ENCODE peak calls at places on chromosomes 6 and 20, in ten cellular contexts. C is heart left ventricle, U is nephron progenitor cell, H is GM13976, V is neural progenitor cell, N is mammary epithelial cell, X is mesothelial cell of epicardium, T is spleen, W is HFFc6, J is esophagus squamous epithelium. O is an unnamed sample.

GRCh38 chr6:15288856-15289255 is 43.0 kb downstream of the JARID2 start:
- DNase-seq in H (no peak), N (no peak), T (no peak), W (no peak), V (no peak), U (no peak), J (no peak), C (no peak), X (no peak), O (no peak)

GRCh38 chr6:96898241-96898851 is 655 bp upstream of the NDUFAF4 start:
- DNase-seq in C (no peak), N (no peak), U (no peak), V (no peak), T (no peak), J (no peak), H (no peak), W (peak), X (no peak), O (no peak)

GRCh38 chr6:106084106-106084963 is 1.8 kb upstream of the PRDM1 start:
- DNase-seq in U (peak), T (no peak), W (peak), H (peak), V (peak), C (no peak), X (no peak), J (no peak), N (peak), O (peak)

GRCh38 chr20:60078351-60079250 is 120.4 kb downstream of the CDH26 start:
- DNase-seq in N (peak), X (no peak), W (no peak), U (no peak), T (no peak), C (no peak), H (no peak), J (no peak), V (no peak), O (no peak)

GRCh38 chr20:62525014-62525413 is 49.2 kb upstream of the GATA5 start:
- DNase-seq in C (no peak), H (no peak), U (no peak), T (no peak), J (no peak), X (no peak), V (no peak), W (no peak), N (no peak), O (no peak)

GRCh38 chr20:60749804-60750602 is 502.1 kb upstream of the CDH4 start:
- DNase-seq in W (no peak), H (no peak), V (no peak), T (no peak), U (no peak), X (no peak), N (no peak), C (no peak), J (no peak), O (no peak)

GRCh38 chr6:107668826-107669474 is 155.2 kb downstream of the SCML4 start:
- DNase-seq in X (no peak), N (no peak), H (peak), V (no peak), J (no peak), C (no peak), U (no peak), T (peak), W (no peak), O (no peak)

GRCh38 chr6:144012534-144012933 is 4.5 kb upstream of the PLAGL1 start:
- DNase-seq in U (no peak), W (no peak), N (peak), T (no peak), C (no peak), H (no peak), V (no peak), X (no peak), J (no peak), O (no peak)

GRCh38 chr6:21461844-21462518 is 131.6 kb upstream of the SOX4 start:
- DNase-seq in J (no peak), W (no peak), C (no peak), U (no peak), X (no peak), H (no peak), T (no peak), V (no peak), N (no peak), O (no peak)

GRCh38 chr6:71567562-71567961 is 279.0 kb downstream of the OGFRL1 start:
- DNase-seq in V (no peak), J (no peak), C (no peak), X (no peak), H (no peak), T (no peak), W (no peak), N (no peak), U (no peak), O (no peak)

GRCh38 chr6:108166664-108167448 is 1.0 kb downstream of the NR2E1 start:
- DNase-seq in T (no peak), J (no peak), U (peak), V (peak), H (no peak), X (peak), N (no peak), C (no peak), W (no peak), O (no peak)

GRCh38 chr20:2693286-2693995 is 861 bp downstream of the EBF4 start:
- DNase-seq in H (peak), T (no peak), J (no peak), N (no peak), C (peak), V (peak), X (peak), W (no peak), U (peak), O (peak)

GRCh38 chr6:88368071-88368787 is 202.1 kb upstream of the CNR1 start:
- DNase-seq in H (no peak), X (no peak), J (no peak), V (no peak), C (no peak), U (no peak), W (no peak), N (peak), T (no peak), O (no peak)

GRCh38 chr6:27772261-27773001 is 139.8 kb downstream of the OR2B2 start:
- DNase-seq in C (peak), T (peak), N (peak), U (peak), V (peak), J (peak), W (peak), H (peak), X (peak), O (peak)

GRCh38 chr6:56766806-56767178 is 124.1 kb upstream of the DST start:
- DNase-seq in U (no peak), T (no peak), V (no peak), C (no peak), J (no peak), W (peak), X (no peak), H (peak), N (peak), O (no peak)

GRCh38 chr6:167574431-167575097 is 249.7 kb downstream of the TTLL2 start:
- DNase-seq in W (no peak), V (no peak), X (peak), C (no peak), U (no peak), N (no peak), T (no peak), J (no peak), H (no peak), O (no peak)

GRCh38 chr6:16676978-16677377 is 84.3 kb downstream of the ATXN1 start:
- DNase-seq in J (no peak), H (no peak), C (no peak), N (no peak), W (peak), V (peak), T (no peak), X (no peak), U (no peak), O (no peak)

GRCh38 chr6:34795836-34796425 is 4.0 kb downstream of the BLTP3A start:
- DNase-seq in T (no peak), H (no peak), U (no peak), W (peak), J (no peak), V (no peak), N (no peak), X (no peak), C (no peak), O (no peak)

GRCh38 chr20:10523438-10523837 is 88.3 kb downstream of the SLX4IP start:
- DNase-seq in W (no peak), N (no peak), U (no peak), T (no peak), X (no peak), H (no peak), C (no peak), J (no peak), V (no peak), O (no peak)

GRCh38 chr6:10033223-10033829 is 381.5 kb downstream of the TFAP2A start:
- DNase-seq in N (no peak), C (no peak), V (peak), J (no peak), T (no peak), U (no peak), X (no peak), H (no peak), W (no peak), O (no peak)

GRCh38 chr6:167424060-167424673 is 99.3 kb downstream of the TTLL2 start:
- DNase-seq in U (no peak), H (no peak), X (no peak), J (no peak), T (no peak), V (no peak), C (no peak), W (no peak), N (no peak), O (no peak)

GRCh38 chr6:84450018-84450417 is 222.6 kb upstream of the CEP162 start:
- DNase-seq in W (no peak), T (no peak), H (no peak), X (no peak), J (no peak), N (no peak), V (no peak), C (no peak), U (no peak), O (no peak)

GRCh38 chr6:83182114-83182513 is 11.0 kb downstream of the PGM3 start:
- DNase-seq in W (no peak), V (no peak), J (no peak), C (no peak), T (no peak), N (no peak), H (no peak), U (no peak), X (no peak), O (no peak)

GRCh38 chr20:37228111-37228510 is 33.5 kb downstream of the GHRH start:
- DNase-seq in C (no peak), H (no peak), T (no peak), J (no peak), X (no peak), N (no peak), U (no peak), W (no peak), V (no peak), O (no peak)

GRCh38 chr6:36138667-36139066 is 8.4 kb downstream of the MAPK13 start:
- DNase-seq in V (no peak), X (no peak), N (no peak), U (no peak), H (no peak), W (no peak), J (no peak), C (no peak), T (no peak), O (no peak)

GRCh38 chr6:21840428-21840827 is 246.9 kb downstream of the SOX4 start:
- DNase-seq in T (no peak), X (no peak), J (no peak), W (no peak), U (no peak), N (peak), C (no peak), H (no peak), V (no peak), O (no peak)

GRCh38 chr6:144736763-144737162 is 451.6 kb downstream of the UTRN start:
- DNase-seq in U (no peak), H (no peak), X (no peak), T (no peak), V (peak), J (no peak), W (no peak), N (no peak), C (no peak), O (no peak)

GRCh38 chr20:11814276-11814675 is 103.4 kb upstream of the BTBD3 start:
- DNase-seq in V (no peak), U (no peak), T (no peak), X (no peak), C (no peak), W (peak), H (no peak), J (no peak), N (peak), O (no peak)

GRCh38 chr6:52115891-52116604 is 28.6 kb upstream of the PKHD1 start:
- DNase-seq in N (no peak), X (no peak), H (no peak), J (no peak), T (no peak), W (no peak), V (no peak), U (no peak), C (no peak), O (no peak)

GRCh38 chr20:58146081-58146734 is 82.2 kb downstream of the ANKRD60 start:
- DNase-seq in H (no peak), W (no peak), N (no peak), T (no peak), J (no peak), C (no peak), U (no peak), V (no peak), X (no peak), O (no peak)

GRCh38 chr20:41716436-41716835 is 98.3 kb upstream of the CHD6 start:
- DNase-seq in N (no peak), J (no peak), C (no peak), U (no peak), V (no peak), W (peak), X (no peak), T (no peak), H (no peak), O (no peak)

GRCh38 chr6:106560966-106561740 is 68.1 kb downstream of the RTN4IP1 start:
- DNase-seq in H (no peak), T (no peak), V (no peak), U (no peak), N (peak), W (peak), C (no peak), X (no peak), J (no peak), O (no peak)

GRCh38 chr20:63894358-63895201 is at the start of gene DNAJC5:
- DNase-seq in J (peak), H (peak), N (peak), W (peak), X (peak), T (peak), V (peak), C (peak), U (peak), O (peak)

GRCh38 chr20:1761116-1761515 is 103.5 kb upstream of the SIRPG start:
- DNase-seq in U (no peak), J (no peak), T (no peak), W (peak), C (no peak), H (no peak), X (no peak), V (no peak), N (peak), O (no peak)

GRCh38 chr20:47502271-47502730 is 614 bp downstream of the NCOA3 start:
- DNase-seq in H (no peak), T (no peak), U (peak), N (peak), C (peak), V (peak), W (no peak), J (no peak), X (peak), O (no peak)

GRCh38 chr20:47500554-47500953 is 1.1 kb upstream of the NCOA3 start:
- DNase-seq in C (no peak), U (no peak), J (no peak), V (no peak), N (no peak), X (no peak), W (no peak), T (no peak), H (peak), O (no peak)

GRCh38 chr20:47502801-47503239 is 1.1 kb downstream of the NCOA3 start:
- DNase-seq in C (no peak), X (no peak), H (peak), N (peak), V (peak), W (peak), J (no peak), U (no peak), T (no peak), O (no peak)

GRCh38 chr20:47501117-47501482 is 587 bp upstream of the NCOA3 start:
- DNase-seq in V (no peak), C (no peak), N (no peak), X (no peak), J (no peak), W (no peak), T (no peak), U (no peak), H (no peak), O (no peak)

DNA sequence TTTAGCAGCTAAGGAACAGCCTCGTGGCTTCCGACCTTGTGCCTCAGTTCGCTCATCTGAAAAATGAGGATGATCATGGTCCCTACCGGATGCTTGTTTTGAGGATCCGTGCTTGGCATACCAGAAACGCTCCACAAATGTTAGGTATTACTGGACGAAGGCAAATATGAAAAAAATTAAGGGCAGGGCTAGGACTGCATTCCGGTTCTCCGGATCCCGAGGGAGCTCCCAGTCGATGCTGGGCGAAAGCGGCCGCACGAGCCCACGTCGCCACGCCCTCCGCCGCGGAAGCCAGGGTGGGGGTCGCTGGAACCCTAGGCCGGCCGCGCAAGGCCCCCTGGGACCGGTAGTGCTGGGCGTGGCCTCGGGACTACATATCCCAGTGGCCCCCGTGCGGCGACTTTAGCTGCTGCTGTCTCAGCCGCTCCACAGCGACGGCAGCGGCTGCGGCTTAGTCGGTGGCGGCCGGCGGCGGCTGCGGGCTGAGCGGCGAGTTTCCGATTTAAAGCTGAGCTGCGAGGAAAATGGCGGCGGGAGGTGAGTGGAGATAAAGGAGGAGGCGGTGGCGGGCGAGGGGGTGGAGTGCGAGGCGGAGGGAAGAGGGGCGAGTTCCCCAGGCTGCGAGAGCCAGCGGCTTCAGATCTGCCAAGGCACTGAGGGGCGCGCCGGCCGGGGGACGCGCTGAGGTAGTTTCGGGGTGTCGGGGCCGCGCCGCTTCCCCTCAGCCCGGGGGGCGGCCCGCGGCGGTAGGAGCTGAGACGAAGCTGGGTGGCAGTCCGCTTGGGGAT is at the start of gene NCOA3:
- DNase-seq in J (peak), X (peak), T (peak), H (peak), U (peak), N (peak), C (peak), V (peak), W (peak), O (peak)
- TF ChIP-seq CTCF in J (peak), X (peak), T (peak), H (peak), U (peak), N (peak), C (peak), V (peak), W (peak), O (peak)

DNA sequence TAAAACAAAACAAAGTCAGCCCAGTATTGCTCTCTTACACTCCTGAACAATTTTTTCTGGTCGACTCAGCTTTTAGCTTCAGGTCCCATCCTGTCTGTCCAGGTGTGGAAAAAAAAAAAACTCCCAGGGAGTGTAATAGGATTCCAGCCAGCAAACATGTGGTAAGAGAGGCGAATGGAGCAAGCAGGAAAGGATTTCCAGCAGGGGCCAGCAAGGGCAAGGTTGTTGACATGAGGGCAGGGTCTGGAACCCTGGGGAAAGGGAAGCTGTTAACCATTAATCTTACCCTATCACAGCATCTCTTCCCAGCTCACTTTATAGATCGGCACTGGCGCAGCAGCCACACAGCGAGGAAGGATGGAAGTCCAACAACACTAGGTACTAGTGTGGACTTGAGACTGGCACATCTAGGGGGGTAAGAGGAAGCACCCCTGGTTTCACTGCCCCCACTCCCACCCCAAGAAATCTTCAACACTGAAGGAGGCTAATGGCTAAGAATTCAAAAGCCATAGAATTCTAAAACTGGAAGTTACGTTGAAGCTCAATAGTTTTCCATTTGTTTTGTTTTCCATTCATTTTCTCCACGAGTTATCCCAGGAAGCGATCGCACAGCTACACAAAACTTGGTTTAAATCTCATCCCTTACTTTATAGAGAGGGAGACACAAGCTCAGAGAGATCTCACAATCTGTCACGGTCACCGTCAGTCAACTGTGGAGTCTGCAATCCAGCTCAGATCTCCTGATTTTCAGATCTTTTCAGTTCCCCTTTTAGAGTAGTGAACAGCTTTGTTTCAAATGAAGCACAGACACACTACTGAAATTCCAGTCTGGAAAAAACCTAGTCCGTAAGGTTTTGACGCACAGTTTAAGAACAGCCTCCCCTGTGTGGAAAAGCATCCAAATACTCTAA is 53.4 kb downstream of the SLC22A23 start:
- DNase-seq in X (no peak), H (no peak), V (no peak), U (peak), T (no peak), J (no peak), N (peak), C (no peak), W (no peak), O (peak)
- TF ChIP-seq CTCF in X (no peak), H (no peak), V (no peak), U (no peak), T (no peak), J (no peak), N (no peak), C (no peak), W (no peak), O (no peak)

DNA sequence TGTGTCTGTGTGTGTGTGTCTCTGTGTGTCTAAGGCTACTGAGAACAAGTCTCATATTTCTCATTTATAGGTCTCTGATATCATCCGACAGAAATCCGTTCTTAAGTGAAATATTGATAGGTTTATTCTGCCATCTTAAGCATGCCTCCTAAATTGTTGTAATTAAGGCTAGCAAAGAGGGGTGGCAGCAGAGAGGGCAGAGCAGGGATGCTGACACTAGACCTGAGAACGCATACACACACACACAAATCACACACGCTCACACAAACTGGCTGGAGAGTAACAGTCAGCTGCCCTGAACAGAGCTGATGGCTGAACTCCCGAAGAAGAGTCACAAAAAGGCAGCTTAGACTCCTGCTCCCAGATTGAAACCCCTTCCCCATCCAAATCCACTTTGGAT is 85.0 kb upstream of the LRFN2 start:
- DNase-seq in X (no peak), C (no peak), V (peak), H (no peak), J (no peak), T (peak), W (no peak), U (no peak), N (no peak), O (no peak)
- TF ChIP-seq CTCF in X (no peak), C (no peak), V (peak), H (no peak), J (no peak), T (no peak), W (peak), U (no peak), N (peak), O (peak)

GRCh38 chr6:89970072-89970471 is 75.8 kb downstream of the GJA10 start:
- DNase-seq in W (no peak), C (no peak), X (no peak), J (no peak), U (no peak), T (no peak), V (peak), H (no peak), N (no peak), O (no peak)
- TF ChIP-seq CTCF in W (no peak), C (no peak), X (no peak), J (no peak), U (no peak), T (no peak), V (no peak), H (no peak), N (peak), O (no peak)